ENCODE peak calls at places on chromosomes 11 and 22, in seven cellular contexts. R, X, F, P, U, M and W are unnamed samples.

GRCh38 chr11:3107608-3108182 is 50.5 kb upstream of the CARS1 start:
- DNase-seq in X (no peak), R (no peak), F (no peak), P (no peak), U (peak; percentile 60), M (no peak), W (peak; percentile 74)

GRCh38 chr22:35315855-35316745 is 16.4 kb downstream of the TOM1 start:
- DNase-seq in F (no peak), R (no peak), X (no peak), M (no peak), P (peak; percentile 76), U (peak; percentile 57), W (no peak)

GRCh38 chr11:3234846-3235245 is 2.6 kb upstream of the MRGPRE start:
- DNase-seq in F (no peak), U (no peak), P (no peak), M (no peak), X (no peak), R (no peak), W (no peak)

GRCh38 chr11:66263785-66264184 is 4.7 kb upstream of the RAB1B start:
- DNase-seq in U (no peak), X (no peak), F (no peak), P (no peak), M (no peak), R (no peak), W (no peak)

GRCh38 chr11:95764267-95764898 is 25.2 kb downstream of the FAM76B start:
- DNase-seq in U (no peak), X (peak; percentile 74), M (peak; percentile 68), F (no peak), R (no peak), P (no peak), W (no peak)

GRCh38 chr11:11620966-11621880 is 582 bp downstream of the GALNT18 start:
- DNase-seq in M (peak; percentile 14), F (no peak), X (peak; percentile 61), R (peak; percentile 39), P (peak; percentile 58), U (peak; percentile 75), W (peak; percentile 80)

GRCh38 chr11:119730347-119730613 is 1.3 kb upstream of the NECTIN1 start:
- DNase-seq in U (no peak), P (no peak), X (no peak), M (no peak), F (no peak), R (no peak), W (no peak)

GRCh38 chr11:101128571-101129202 is 926 bp downstream of the PGR start:
- DNase-seq in R (no peak), X (peak; percentile 5), P (no peak), F (no peak), M (no peak), U (peak; percentile 61), W (peak; percentile 65)

GRCh38 chr11:100816823-100817222 is 129.7 kb downstream of the ARHGAP42 start:
- DNase-seq in U (no peak), F (no peak), R (no peak), X (no peak), M (no peak), P (no peak), W (no peak)

GRCh38 chr11:27460571-27460970 is 12.0 kb downstream of the LGR4 start:
- DNase-seq in X (no peak), P (no peak), U (no peak), R (no peak), F (no peak), M (no peak), W (no peak)

GRCh38 chr22:23518381-23519187 is 61.5 kb downstream of the IGLL1 start:
- DNase-seq in P (no peak), X (no peak), F (no peak), M (no peak), R (no peak), U (no peak), W (peak; percentile 76)

GRCh38 chr11:62930157-62930556 is 9.0 kb upstream of the CHRM1 start:
- DNase-seq in R (no peak), F (no peak), X (no peak), P (no peak), M (no peak), U (peak; percentile 32), W (no peak)

GRCh38 chr11:105399505-105399904 is 210.4 kb upstream of the GRIA4 start:
- DNase-seq in F (no peak), R (no peak), M (no peak), U (no peak), P (no peak), X (no peak), W (no peak)

GRCh38 chr11:1168721-1169161 is 11.0 kb downstream of the MUC5AC start:
- DNase-seq in R (no peak), P (peak; percentile 11), X (no peak), U (peak; percentile 43), F (no peak), M (no peak), W (peak; percentile 54)

GRCh38 chr11:58600510-58600909 is 21.6 kb downstream of the ZFP91 start:
- DNase-seq in M (no peak), R (no peak), P (no peak), X (no peak), F (no peak), U (no peak), W (no peak)

GRCh38 chr11:75334976-75335375 is 16.5 kb downstream of the ARRB1 start:
- DNase-seq in M (no peak), F (no peak), P (no peak), X (no peak), R (no peak), U (no peak), W (no peak)

GRCh38 chr11:125494987-125495725 is 909 bp downstream of the FEZ1 start:
- DNase-seq in P (peak; percentile 37), U (peak; percentile 66), R (no peak), F (peak; percentile 15), X (peak; percentile 47), M (peak; percentile 29), W (peak; percentile 76)

GRCh38 chr11:121446752-121447156 is 5.4 kb upstream of the SORL1 start:
- DNase-seq in R (no peak), X (no peak), P (no peak), F (no peak), U (no peak), M (no peak), W (no peak)

GRCh38 chr11:26910192-26910591 is 83.7 kb upstream of the FIBIN start:
- DNase-seq in R (no peak), U (no peak), X (no peak), M (no peak), F (no peak), P (no peak), W (no peak)

GRCh38 chr11:95291946-95292345 is 60.9 kb upstream of the SESN3 start:
- DNase-seq in M (no peak), P (no peak), U (no peak), F (no peak), R (no peak), X (peak; percentile 68), W (no peak)

GRCh38 chr11:72446929-72447753 is 12.8 kb upstream of the CLPB start:
- DNase-seq in X (peak; percentile 68), U (no peak), F (no peak), M (peak; percentile 77), R (no peak), P (no peak), W (no peak)

GRCh38 chr22:40410272-40410671 is 39.9 kb downstream of the SGSM3 start:
- DNase-seq in U (peak; percentile 42), M (no peak), R (no peak), X (no peak), F (no peak), P (no peak), W (no peak)

GRCh38 chr11:47143322-47143721 is 33.4 kb downstream of the ARFGAP2 start:
- DNase-seq in X (peak; percentile 65), F (no peak), U (no peak), P (peak; percentile 32), M (no peak), R (no peak), W (no peak)

GRCh38 chr11:31387379-31387778 is 17.7 kb downstream of the DNAJC24 start:
- DNase-seq in X (no peak), P (no peak), M (no peak), F (no peak), R (no peak), U (no peak), W (no peak)

GRCh38 chr11:6612816-6613136 is 760 bp upstream of the TAF10 start:
- DNase-seq in X (no peak), P (no peak), R (no peak), F (no peak), M (no peak), U (no peak), W (peak; percentile 49)

GRCh38 chr22:47574551-47574950 is 812.1 kb downstream of the TBC1D22A start:
- DNase-seq in U (no peak), X (no peak), R (no peak), F (no peak), P (no peak), M (no peak), W (no peak)

DNA sequence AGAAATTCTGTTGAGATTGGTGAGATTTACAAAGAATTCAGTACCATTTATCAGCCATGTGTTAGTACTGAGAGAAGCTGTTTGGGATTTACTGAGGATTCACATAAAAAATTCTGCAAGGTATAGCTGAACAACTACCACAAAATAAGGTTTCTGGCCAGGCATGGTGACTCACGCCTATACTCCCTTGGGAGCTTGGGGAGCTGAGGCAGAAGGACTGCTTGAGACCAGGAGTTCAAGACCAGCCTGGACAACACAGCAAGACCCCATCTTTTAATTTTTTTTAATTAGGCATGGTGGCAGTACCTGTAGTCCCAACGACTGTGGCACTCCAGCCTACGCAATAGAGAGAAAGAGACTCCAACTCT is 86.7 kb downstream of the SIK3 start:
- DNase-seq in X (no peak), U (no peak), R (no peak), P (no peak), F (no peak), M (no peak), W (no peak)
- H3K4me3 ChIP-seq in X (no peak overlapping the region), U (no peak overlapping the region), R (no peak overlapping the region), P (no peak overlapping the region), F (no peak overlapping the region), M (no peak overlapping the region), W (no peak overlapping the region)

GRCh38 chr11:108680267-108680666 is 15.4 kb downstream of the DDX10 start:
- DNase-seq in P (no peak), F (no peak), R (no peak), U (no peak), X (no peak), M (no peak), W (no peak)
- H3K4me1 ChIP-seq in P (no peaks in the 10 kb centered on the region), F (no peaks in the 10 kb centered on the region), R (no peaks in the 10 kb centered on the region), U (no peaks in the 10 kb centered on the region), X (no peaks in the 10 kb centered on the region), M (no peaks in the 10 kb centered on the region), W (no peaks in the 10 kb centered on the region)

GRCh38 chr22:41875531-41876242 is 39.2 kb downstream of the SHISA8 start:
- DNase-seq in F (no peak), X (no peak), U (no peak), P (no peak), M (no peak), R (no peak), W (no peak)
- H3K36me3 ChIP-seq in F (peaks cover 36% of the 10 kb centered on the region), X (no peaks in the 10 kb centered on the region), U (peaks cover 94% of the 10 kb centered on the region), P (peaks cover 97% of the 10 kb centered on the region), M (peaks cover 95% of the 10 kb centered on the region), R (peaks cover 34% of the 10 kb centered on the region), W (peaks cover 27% of the 10 kb centered on the region)

GRCh38 chr11:130295657-130296056 is 19.1 kb downstream of the ZBTB44 start:
- DNase-seq in X (no peak), R (no peak), M (no peak), P (no peak), F (no peak), U (no peak), W (no peak)

GRCh38 chr11:130299978-130300377 is 14.7 kb downstream of the ZBTB44 start:
- DNase-seq in U (no peak), M (no peak), X (no peak), F (no peak), P (no peak), R (no peak), W (no peak)

GRCh38 chr11:130301002-130301401 is 13.7 kb downstream of the ZBTB44 start:
- DNase-seq in R (no peak), X (no peak), M (no peak), U (no peak), P (no peak), F (no peak), W (no peak)

GRCh38 chr11:130300567-130300966 is 14.2 kb downstream of the ZBTB44 start:
- DNase-seq in X (no peak), P (no peak), F (no peak), U (no peak), M (no peak), R (no peak), W (no peak)
- H3K4me3 ChIP-seq in X (no peak overlapping the region), P (no peak overlapping the region), F (no peak overlapping the region), U (no peak overlapping the region), M (no peak overlapping the region), R (no peak overlapping the region), W (no peak overlapping the region)